ENCODE peak calls at places on chromosomes 16 and 17, in seven cellular contexts. One of them, this sample, is unnamed.

GRCh38 chr16:30741461-30741914 is 6.7 kb upstream of the PHKG2 start:
- DNase-seq in WERI-Rb-1: no peak
- DNase-seq in T-helper 1 cell: no peak
- DNase-seq in ELF-1: peak; percentile 73
- DNase-seq in DMS 273 treated with DMSO at 0.1 percent for 48 hours: no peak
- DNase-seq in posterior vena cava: peak; percentile 71
- DNase-seq in activated T-cell treated with anti-CD3 and anti-CD28 coated beads, Interleukin-2, amount 50 U/mL, for 24 hours: no peak
- DNase-seq in this sample: no peak

GRCh38 chr16:83785455-83785854 is 22.3 kb upstream of the HSBP1 start:
- DNase-seq in posterior vena cava: no peak
- DNase-seq in activated T-cell treated with anti-CD3 and anti-CD28 coated beads, Interleukin-2, amount 50 U/mL, for 24 hours: no peak
- DNase-seq in ELF-1: no peak
- DNase-seq in T-helper 1 cell: no peak
- DNase-seq in WERI-Rb-1: no peak
- DNase-seq in DMS 273 treated with DMSO at 0.1 percent for 48 hours: no peak
- DNase-seq in this sample: no peak

GRCh38 chr17:16989953-16990860 is 18.3 kb upstream of the TNFRSF13B start:
- DNase-seq in posterior vena cava: peak; percentile 62
- DNase-seq in ELF-1: peak; percentile 58
- DNase-seq in WERI-Rb-1: peak; percentile 47
- DNase-seq in T-helper 1 cell: no peak
- DNase-seq in activated T-cell treated with anti-CD3 and anti-CD28 coated beads, Interleukin-2, amount 50 U/mL, for 24 hours: no peak
- DNase-seq in DMS 273 treated with DMSO at 0.1 percent for 48 hours: peak; percentile 30
- DNase-seq in this sample: peak; percentile 37

GRCh38 chr17:48477235-48477634 is 47.2 kb upstream of the SKAP1 start:
- DNase-seq in WERI-Rb-1: no peak
- DNase-seq in DMS 273 treated with DMSO at 0.1 percent for 48 hours: no peak
- DNase-seq in activated T-cell treated with anti-CD3 and anti-CD28 coated beads, Interleukin-2, amount 50 U/mL, for 24 hours: no peak
- DNase-seq in T-helper 1 cell: no peak
- DNase-seq in ELF-1: no peak
- DNase-seq in posterior vena cava: no peak
- DNase-seq in this sample: no peak

GRCh38 chr16:57265850-57266530 is 18.5 kb downstream of the PLLP start:
- DNase-seq in activated T-cell treated with anti-CD3 and anti-CD28 coated beads, Interleukin-2, amount 50 U/mL, for 24 hours: no peak
- DNase-seq in WERI-Rb-1: no peak
- DNase-seq in DMS 273 treated with DMSO at 0.1 percent for 48 hours: no peak
- DNase-seq in posterior vena cava: peak; percentile 84
- DNase-seq in ELF-1: peak; percentile 25
- DNase-seq in T-helper 1 cell: no peak
- DNase-seq in this sample: no peak

GRCh38 chr16:87548086-87548485 is 54.2 kb upstream of the JPH3 start:
- DNase-seq in activated T-cell treated with anti-CD3 and anti-CD28 coated beads, Interleukin-2, amount 50 U/mL, for 24 hours: no peak
- DNase-seq in T-helper 1 cell: no peak
- DNase-seq in ELF-1: no peak
- DNase-seq in WERI-Rb-1: no peak
- DNase-seq in posterior vena cava: no peak
- DNase-seq in DMS 273 treated with DMSO at 0.1 percent for 48 hours: no peak
- DNase-seq in this sample: no peak

GRCh38 chr17:6044261-6044660 is 25.9 kb upstream of the WSCD1 start:
- DNase-seq in posterior vena cava: no peak
- DNase-seq in T-helper 1 cell: no peak
- DNase-seq in activated T-cell treated with anti-CD3 and anti-CD28 coated beads, Interleukin-2, amount 50 U/mL, for 24 hours: no peak
- DNase-seq in WERI-Rb-1: no peak
- DNase-seq in ELF-1: no peak
- DNase-seq in DMS 273 treated with DMSO at 0.1 percent for 48 hours: no peak
- DNase-seq in this sample: no peak

GRCh38 chr16:8877894-8878522 is 4.1 kb upstream of the LITAFD start:
- DNase-seq in DMS 273 treated with DMSO at 0.1 percent for 48 hours: no peak
- DNase-seq in WERI-Rb-1: no peak
- DNase-seq in ELF-1: no peak
- DNase-seq in T-helper 1 cell: no peak
- DNase-seq in posterior vena cava: peak; percentile 26
- DNase-seq in activated T-cell treated with anti-CD3 and anti-CD28 coated beads, Interleukin-2, amount 50 U/mL, for 24 hours: no peak
- DNase-seq in this sample: no peak

GRCh38 chr17:3965123-3965800 is 1.0 kb upstream of the ATP2A3 start:
- DNase-seq in WERI-Rb-1: peak; percentile 53
- DNase-seq in activated T-cell treated with anti-CD3 and anti-CD28 coated beads, Interleukin-2, amount 50 U/mL, for 24 hours: peak; percentile 80
- DNase-seq in ELF-1: peak; percentile 85
- DNase-seq in posterior vena cava: peak; percentile 91
- DNase-seq in T-helper 1 cell: peak; percentile 57
- DNase-seq in DMS 273 treated with DMSO at 0.1 percent for 48 hours: no peak
- DNase-seq in this sample: peak; percentile 42

GRCh38 chr16:31055613-31056012 is 18.4 kb downstream of the ZNF668 start:
- DNase-seq in posterior vena cava: no peak
- DNase-seq in activated T-cell treated with anti-CD3 and anti-CD28 coated beads, Interleukin-2, amount 50 U/mL, for 24 hours: no peak
- DNase-seq in ELF-1: peak; percentile 30
- DNase-seq in DMS 273 treated with DMSO at 0.1 percent for 48 hours: no peak
- DNase-seq in WERI-Rb-1: no peak
- DNase-seq in T-helper 1 cell: no peak
- DNase-seq in this sample: no peak

GRCh38 chr16:69711115-69711740 is 15.1 kb downstream of the NQO1 start:
- DNase-seq in WERI-Rb-1: no peak
- DNase-seq in T-helper 1 cell: no peak
- DNase-seq in posterior vena cava: no peak
- DNase-seq in activated T-cell treated with anti-CD3 and anti-CD28 coated beads, Interleukin-2, amount 50 U/mL, for 24 hours: no peak
- DNase-seq in ELF-1: no peak
- DNase-seq in DMS 273 treated with DMSO at 0.1 percent for 48 hours: no peak
- DNase-seq in this sample: no peak

GRCh38 chr17:79203016-79203415 is 128.4 kb downstream of the ENGASE start:
- DNase-seq in T-helper 1 cell: no peak
- DNase-seq in WERI-Rb-1: peak; percentile 88
- DNase-seq in DMS 273 treated with DMSO at 0.1 percent for 48 hours: no peak
- DNase-seq in posterior vena cava: no peak
- DNase-seq in ELF-1: no peak
- DNase-seq in activated T-cell treated with anti-CD3 and anti-CD28 coated beads, Interleukin-2, amount 50 U/mL, for 24 hours: no peak
- DNase-seq in this sample: peak; percentile 42

GRCh38 chr16:57268804-57269800 is 15.4 kb downstream of the PLLP start:
- DNase-seq in ELF-1: peak; percentile 54
- DNase-seq in DMS 273 treated with DMSO at 0.1 percent for 48 hours: no peak
- DNase-seq in T-helper 1 cell: no peak
- DNase-seq in posterior vena cava: no peak
- DNase-seq in WERI-Rb-1: no peak
- DNase-seq in activated T-cell treated with anti-CD3 and anti-CD28 coated beads, Interleukin-2, amount 50 U/mL, for 24 hours: no peak
- DNase-seq in this sample: no peak

GRCh38 chr17:81043725-81044427 is 8.9 kb downstream of the BAIAP2 start:
- DNase-seq in ELF-1: peak; percentile 97
- DNase-seq in WERI-Rb-1: no peak
- DNase-seq in T-helper 1 cell: no peak
- DNase-seq in DMS 273 treated with DMSO at 0.1 percent for 48 hours: no peak
- DNase-seq in activated T-cell treated with anti-CD3 and anti-CD28 coated beads, Interleukin-2, amount 50 U/mL, for 24 hours: no peak
- DNase-seq in posterior vena cava: no peak
- DNase-seq in this sample: no peak

GRCh38 chr16:16127469-16128116 is 95.7 kb downstream of the ABCC6 start:
- DNase-seq in WERI-Rb-1: peak; percentile 69
- DNase-seq in DMS 273 treated with DMSO at 0.1 percent for 48 hours: peak; percentile 29
- DNase-seq in posterior vena cava: peak; percentile 89
- DNase-seq in T-helper 1 cell: peak; percentile 48
- DNase-seq in ELF-1: peak; percentile 86
- DNase-seq in activated T-cell treated with anti-CD3 and anti-CD28 coated beads, Interleukin-2, amount 50 U/mL, for 24 hours: peak; percentile 80
- DNase-seq in this sample: peak; percentile 43

GRCh38 chr17:35871415-35871814 is 2.7 kb upstream of the HEATR9 start:
- DNase-seq in activated T-cell treated with anti-CD3 and anti-CD28 coated beads, Interleukin-2, amount 50 U/mL, for 24 hours: no peak
- DNase-seq in WERI-Rb-1: peak; percentile 63
- DNase-seq in posterior vena cava: no peak
- DNase-seq in ELF-1: peak; percentile 18
- DNase-seq in T-helper 1 cell: no peak
- DNase-seq in DMS 273 treated with DMSO at 0.1 percent for 48 hours: no peak
- DNase-seq in this sample: no peak

GRCh38 chr16:70448075-70448474 is 6.3 kb upstream of the FCSK start:
- DNase-seq in WERI-Rb-1: peak; percentile 30
- DNase-seq in ELF-1: no peak
- DNase-seq in activated T-cell treated with anti-CD3 and anti-CD28 coated beads, Interleukin-2, amount 50 U/mL, for 24 hours: no peak
- DNase-seq in posterior vena cava: no peak
- DNase-seq in DMS 273 treated with DMSO at 0.1 percent for 48 hours: no peak
- DNase-seq in T-helper 1 cell: no peak
- DNase-seq in this sample: no peak

GRCh38 chr17:59838196-59838911 is 54.4 kb downstream of the TUBD1 start:
- DNase-seq in ELF-1: no peak
- DNase-seq in WERI-Rb-1: no peak
- DNase-seq in posterior vena cava: no peak
- DNase-seq in DMS 273 treated with DMSO at 0.1 percent for 48 hours: no peak
- DNase-seq in T-helper 1 cell: no peak
- DNase-seq in activated T-cell treated with anti-CD3 and anti-CD28 coated beads, Interleukin-2, amount 50 U/mL, for 24 hours: peak; percentile 73
- DNase-seq in this sample: no peak

GRCh38 chr16:54651440-54651839 is 279.2 kb upstream of the IRX5 start:
- DNase-seq in WERI-Rb-1: no peak
- DNase-seq in DMS 273 treated with DMSO at 0.1 percent for 48 hours: no peak
- DNase-seq in posterior vena cava: no peak
- DNase-seq in T-helper 1 cell: no peak
- DNase-seq in activated T-cell treated with anti-CD3 and anti-CD28 coated beads, Interleukin-2, amount 50 U/mL, for 24 hours: no peak
- DNase-seq in ELF-1: peak; percentile 71
- DNase-seq in this sample: no peak

GRCh38 chr16:1947369-1947670 is 4.3 kb upstream of the MSRB1 start:
- DNase-seq in DMS 273 treated with DMSO at 0.1 percent for 48 hours: no peak
- DNase-seq in T-helper 1 cell: no peak
- DNase-seq in activated T-cell treated with anti-CD3 and anti-CD28 coated beads, Interleukin-2, amount 50 U/mL, for 24 hours: no peak
- DNase-seq in WERI-Rb-1: no peak
- DNase-seq in posterior vena cava: no peak
- DNase-seq in ELF-1: no peak
- DNase-seq in this sample: no peak

GRCh38 chr17:35879748-35880654 is at the start of gene CCL5:
- DNase-seq in WERI-Rb-1: no peak
- DNase-seq in T-helper 1 cell: peak; percentile 54
- DNase-seq in DMS 273 treated with DMSO at 0.1 percent for 48 hours: no peak
- DNase-seq in ELF-1: no peak
- DNase-seq in posterior vena cava: no peak
- DNase-seq in activated T-cell treated with anti-CD3 and anti-CD28 coated beads, Interleukin-2, amount 50 U/mL, for 24 hours: peak; percentile 67
- DNase-seq in this sample: no peak

GRCh38 chr17:32275060-32276042 is 9.7 kb downstream of the RHBDL3 start:
- DNase-seq in DMS 273 treated with DMSO at 0.1 percent for 48 hours: peak; percentile 50
- DNase-seq in posterior vena cava: peak; percentile 88
- DNase-seq in activated T-cell treated with anti-CD3 and anti-CD28 coated beads, Interleukin-2, amount 50 U/mL, for 24 hours: no peak
- DNase-seq in ELF-1: peak; percentile 77
- DNase-seq in T-helper 1 cell: no peak
- DNase-seq in WERI-Rb-1: peak; percentile 62
- DNase-seq in this sample: peak; percentile 84

GRCh38 chr16:86946396-86946795 is 368.0 kb downstream of the FOXL1 start:
- DNase-seq in T-helper 1 cell: no peak
- DNase-seq in activated T-cell treated with anti-CD3 and anti-CD28 coated beads, Interleukin-2, amount 50 U/mL, for 24 hours: no peak
- DNase-seq in DMS 273 treated with DMSO at 0.1 percent for 48 hours: no peak
- DNase-seq in WERI-Rb-1: no peak
- DNase-seq in posterior vena cava: peak; percentile 16
- DNase-seq in ELF-1: peak; percentile 67
- DNase-seq in this sample: no peak

GRCh38 chr17:33142703-33143299 is 150.3 kb downstream of the ASIC2 start:
- DNase-seq in T-helper 1 cell: no peak
- DNase-seq in activated T-cell treated with anti-CD3 and anti-CD28 coated beads, Interleukin-2, amount 50 U/mL, for 24 hours: no peak
- DNase-seq in ELF-1: peak; percentile 45
- DNase-seq in posterior vena cava: no peak
- DNase-seq in DMS 273 treated with DMSO at 0.1 percent for 48 hours: no peak
- DNase-seq in WERI-Rb-1: no peak
- DNase-seq in this sample: no peak

GRCh38 chr16:30637952-30638351 is 12.8 kb upstream of the PRR14 start:
- DNase-seq in T-helper 1 cell: no peak
- DNase-seq in activated T-cell treated with anti-CD3 and anti-CD28 coated beads, Interleukin-2, amount 50 U/mL, for 24 hours: no peak
- DNase-seq in DMS 273 treated with DMSO at 0.1 percent for 48 hours: peak; percentile 44
- DNase-seq in WERI-Rb-1: peak; percentile 36
- DNase-seq in posterior vena cava: no peak
- DNase-seq in ELF-1: peak; percentile 32
- DNase-seq in this sample: peak; percentile 51

GRCh38 chr16:20638711-20639335 is 58.7 kb downstream of the ACSM1 start:
- DNase-seq in WERI-Rb-1: no peak
- DNase-seq in ELF-1: no peak
- DNase-seq in DMS 273 treated with DMSO at 0.1 percent for 48 hours: no peak
- DNase-seq in T-helper 1 cell: no peak
- DNase-seq in activated T-cell treated with anti-CD3 and anti-CD28 coated beads, Interleukin-2, amount 50 U/mL, for 24 hours: no peak
- DNase-seq in posterior vena cava: no peak
- DNase-seq in this sample: no peak

GRCh38 chr17:68455756-68456528 is 1.4 kb downstream of the WIPI1 start:
- DNase-seq in DMS 273 treated with DMSO at 0.1 percent for 48 hours: peak; percentile 52
- DNase-seq in ELF-1: peak; percentile 43
- DNase-seq in posterior vena cava: no peak
- DNase-seq in T-helper 1 cell: no peak
- DNase-seq in WERI-Rb-1: no peak
- DNase-seq in activated T-cell treated with anti-CD3 and anti-CD28 coated beads, Interleukin-2, amount 50 U/mL, for 24 hours: no peak
- DNase-seq in this sample: peak; percentile 23

GRCh38 chr16:57476546-57477410 is 9.5 kb downstream of the DOK4 start:
- DNase-seq in WERI-Rb-1: no peak
- DNase-seq in DMS 273 treated with DMSO at 0.1 percent for 48 hours: no peak
- DNase-seq in posterior vena cava: no peak
- DNase-seq in activated T-cell treated with anti-CD3 and anti-CD28 coated beads, Interleukin-2, amount 50 U/mL, for 24 hours: no peak
- DNase-seq in ELF-1: peak; percentile 24
- DNase-seq in T-helper 1 cell: peak; percentile 4
- DNase-seq in this sample: no peak

GRCh38 chr16:66406534-66407368 is 20.3 kb upstream of the BEAN1 start:
- DNase-seq in T-helper 1 cell: peak; percentile 82
- DNase-seq in posterior vena cava: peak; percentile 96
- DNase-seq in activated T-cell treated with anti-CD3 and anti-CD28 coated beads, Interleukin-2, amount 50 U/mL, for 24 hours: peak; percentile 94
- DNase-seq in WERI-Rb-1: peak; percentile 82
- DNase-seq in DMS 273 treated with DMSO at 0.1 percent for 48 hours: peak; percentile 50
- DNase-seq in ELF-1: peak; percentile 88
- DNase-seq in this sample: peak; percentile 45

GRCh38 chr17:80292557-80292956 is 31.9 kb downstream of the RNF213 start:
- DNase-seq in activated T-cell treated with anti-CD3 and anti-CD28 coated beads, Interleukin-2, amount 50 U/mL, for 24 hours: no peak
- DNase-seq in DMS 273 treated with DMSO at 0.1 percent for 48 hours: no peak
- DNase-seq in WERI-Rb-1: peak; percentile 48
- DNase-seq in posterior vena cava: peak; percentile 41
- DNase-seq in ELF-1: no peak
- DNase-seq in T-helper 1 cell: no peak
- DNase-seq in this sample: no peak

GRCh38 chr17:79041723-79042420 is 17.9 kb downstream of the C1QTNF1 start:
- DNase-seq in DMS 273 treated with DMSO at 0.1 percent for 48 hours: no peak
- DNase-seq in T-helper 1 cell: no peak
- DNase-seq in ELF-1: no peak
- DNase-seq in WERI-Rb-1: no peak
- DNase-seq in activated T-cell treated with anti-CD3 and anti-CD28 coated beads, Interleukin-2, amount 50 U/mL, for 24 hours: no peak
- DNase-seq in posterior vena cava: peak; percentile 80
- DNase-seq in this sample: no peak

GRCh38 chr17:79927136-79927661 is 88.0 kb upstream of the CBX4 start:
- DNase-seq in activated T-cell treated with anti-CD3 and anti-CD28 coated beads, Interleukin-2, amount 50 U/mL, for 24 hours: no peak
- DNase-seq in WERI-Rb-1: no peak
- DNase-seq in ELF-1: no peak
- DNase-seq in T-helper 1 cell: no peak
- DNase-seq in posterior vena cava: no peak
- DNase-seq in DMS 273 treated with DMSO at 0.1 percent for 48 hours: no peak
- DNase-seq in this sample: no peak

GRCh38 chr17:75864448-75864871 is 9.3 kb upstream of the WBP2 start:
- DNase-seq in T-helper 1 cell: peak; percentile 22
- DNase-seq in DMS 273 treated with DMSO at 0.1 percent for 48 hours: no peak
- DNase-seq in posterior vena cava: peak; percentile 88
- DNase-seq in activated T-cell treated with anti-CD3 and anti-CD28 coated beads, Interleukin-2, amount 50 U/mL, for 24 hours: peak; percentile 54
- DNase-seq in WERI-Rb-1: no peak
- DNase-seq in ELF-1: no peak
- DNase-seq in this sample: no peak

GRCh38 chr16:1220098-1220728 is 4.9 kb downstream of the TPSG1 start:
- DNase-seq in WERI-Rb-1: no peak
- DNase-seq in DMS 273 treated with DMSO at 0.1 percent for 48 hours: no peak
- DNase-seq in ELF-1: no peak
- DNase-seq in activated T-cell treated with anti-CD3 and anti-CD28 coated beads, Interleukin-2, amount 50 U/mL, for 24 hours: no peak
- DNase-seq in posterior vena cava: no peak
- DNase-seq in T-helper 1 cell: no peak
- DNase-seq in this sample: no peak

GRCh38 chr17:74712756-74713155 is at the start of gene CD300LF:
- DNase-seq in WERI-Rb-1: no peak
- DNase-seq in activated T-cell treated with anti-CD3 and anti-CD28 coated beads, Interleukin-2, amount 50 U/mL, for 24 hours: no peak
- DNase-seq in DMS 273 treated with DMSO at 0.1 percent for 48 hours: no peak
- DNase-seq in T-helper 1 cell: no peak
- DNase-seq in ELF-1: no peak
- DNase-seq in posterior vena cava: peak; percentile 82
- DNase-seq in this sample: no peak

GRCh38 chr16:56984639-56985038 is 4.7 kb upstream of the NLRC5 start:
- DNase-seq in DMS 273 treated with DMSO at 0.1 percent for 48 hours: no peak
- DNase-seq in ELF-1: no peak
- DNase-seq in activated T-cell treated with anti-CD3 and anti-CD28 coated beads, Interleukin-2, amount 50 U/mL, for 24 hours: no peak
- DNase-seq in T-helper 1 cell: no peak
- DNase-seq in posterior vena cava: peak; percentile 10
- DNase-seq in WERI-Rb-1: no peak
- DNase-seq in this sample: no peak

GRCh38 chr17:56937688-56938087 is 23.2 kb downstream of the COIL start:
- DNase-seq in T-helper 1 cell: no peak
- DNase-seq in ELF-1: no peak
- DNase-seq in DMS 273 treated with DMSO at 0.1 percent for 48 hours: no peak
- DNase-seq in activated T-cell treated with anti-CD3 and anti-CD28 coated beads, Interleukin-2, amount 50 U/mL, for 24 hours: no peak
- DNase-seq in posterior vena cava: no peak
- DNase-seq in WERI-Rb-1: no peak
- DNase-seq in this sample: no peak